ENCODE peak calls at places on chromosome 3, in four cellular contexts. One of them, this sample, is unnamed.

GRCh38 chr3:178562869-178563232 is 26.6 kb downstream of the KCNMB2 start:
- DNase-seq in AG08395: peak; percentile 58
- DNase-seq in right lobe of liver: no peak
- DNase-seq in PC-3: no peak
- DNase-seq in this sample: no peak

GRCh38 chr3:150133293-150133692 is 162.6 kb upstream of the PFN2 start:
- DNase-seq in AG08395: no peak
- DNase-seq in right lobe of liver: no peak
- DNase-seq in PC-3: no peak
- DNase-seq in this sample: no peak

GRCh38 chr3:143170676-143171075 is 51.1 kb downstream of the CHST2 start:
- DNase-seq in AG08395: no peak
- DNase-seq in right lobe of liver: no peak
- DNase-seq in PC-3: no peak
- DNase-seq in this sample: no peak

GRCh38 chr3:120801484-120801883 is 58.9 kb downstream of the GTF2E1 start:
- DNase-seq in AG08395: no peak
- DNase-seq in right lobe of liver: no peak
- DNase-seq in PC-3: no peak
- DNase-seq in this sample: no peak

GRCh38 chr3:33115024-33115768 is 1.4 kb downstream of the CRTAP start:
- DNase-seq in AG08395: peak; percentile 76
- DNase-seq in right lobe of liver: peak; percentile 42
- DNase-seq in PC-3: peak; percentile 79
- DNase-seq in this sample: no peak

GRCh38 chr3:113339616-113340244 is 101.6 kb downstream of the CFAP44 start:
- DNase-seq in AG08395: no peak
- DNase-seq in right lobe of liver: no peak
- DNase-seq in PC-3: peak; percentile 17
- DNase-seq in this sample: no peak

GRCh38 chr3:195580733-195581443 is 2.9 kb downstream of the APOD start:
- DNase-seq in AG08395: peak; percentile 50
- DNase-seq in right lobe of liver: no peak
- DNase-seq in PC-3: no peak
- DNase-seq in this sample: no peak

GRCh38 chr3:127177226-127177625 is 15.7 kb upstream of the PRR23E start:
- DNase-seq in AG08395: no peak
- DNase-seq in right lobe of liver: peak; percentile 3
- DNase-seq in PC-3: peak; percentile 34
- DNase-seq in this sample: peak; percentile 42

GRCh38 chr3:56254835-56255234 is 213.4 kb downstream of the ERC2 start:
- DNase-seq in AG08395: no peak
- DNase-seq in right lobe of liver: no peak
- DNase-seq in PC-3: peak; percentile 22
- DNase-seq in this sample: peak; percentile 2

GRCh38 chr3:69700949-69701348 is 38.3 kb upstream of the MITF start:
- DNase-seq in AG08395: no peak
- DNase-seq in right lobe of liver: no peak
- DNase-seq in PC-3: no peak
- DNase-seq in this sample: no peak

GRCh38 chr3:107206141-107206540 is 171.1 kb upstream of the CCDC54 start:
- DNase-seq in AG08395: peak; percentile 48
- DNase-seq in right lobe of liver: no peak
- DNase-seq in PC-3: peak; percentile 86
- DNase-seq in this sample: peak; percentile 58

GRCh38 chr3:129432036-129432435 is 3.6 kb upstream of the EFCAB12 start:
- DNase-seq in AG08395: no peak
- DNase-seq in right lobe of liver: peak; percentile 83
- DNase-seq in PC-3: no peak
- DNase-seq in this sample: no peak

GRCh38 chr3:189961525-189962161 is 159.1 kb downstream of the P3H2 start:
- DNase-seq in AG08395: peak; percentile 90
- DNase-seq in right lobe of liver: peak; percentile 66
- DNase-seq in PC-3: peak; percentile 95
- DNase-seq in this sample: peak; percentile 95

GRCh38 chr3:55624238-55624637 is 137.1 kb upstream of the WNT5A start:
- DNase-seq in AG08395: peak; percentile 50
- DNase-seq in right lobe of liver: peak; percentile 21
- DNase-seq in PC-3: peak; percentile 85
- DNase-seq in this sample: no peak

GRCh38 chr3:152209060-152209459 is 59.7 kb upstream of the MBNL1 start:
- DNase-seq in AG08395: no peak
- DNase-seq in right lobe of liver: no peak
- DNase-seq in PC-3: peak; percentile 54
- DNase-seq in this sample: no peak

GRCh38 chr3:13493867-13494441 is 13.8 kb downstream of the HDAC11 start:
- DNase-seq in AG08395: no peak
- DNase-seq in right lobe of liver: no peak
- DNase-seq in PC-3: no peak
- DNase-seq in this sample: no peak

GRCh38 chr3:73925045-73925444 is 300.3 kb upstream of the PDZRN3 start:
- DNase-seq in AG08395: no peak
- DNase-seq in right lobe of liver: no peak
- DNase-seq in PC-3: no peak
- DNase-seq in this sample: no peak

GRCh38 chr3:194687638-194688206 is 2.0 kb downstream of the FAM43A start:
- DNase-seq in AG08395: peak; percentile 53
- DNase-seq in right lobe of liver: peak; percentile 80
- DNase-seq in PC-3: peak; percentile 87
- DNase-seq in this sample: peak; percentile 68

GRCh38 chr3:152391671-152392070 is 122.9 kb downstream of the MBNL1 start:
- DNase-seq in AG08395: no peak
- DNase-seq in right lobe of liver: no peak
- DNase-seq in PC-3: no peak
- DNase-seq in this sample: no peak

GRCh38 chr3:17040322-17040721 is 155.6 kb downstream of the PLCL2 start:
- DNase-seq in AG08395: no peak
- DNase-seq in right lobe of liver: no peak
- DNase-seq in PC-3: no peak
- DNase-seq in this sample: no peak

GRCh38 chr3:171274222-171274621 is 186.0 kb downstream of the TNIK start:
- DNase-seq in AG08395: no peak
- DNase-seq in right lobe of liver: no peak
- DNase-seq in PC-3: no peak
- DNase-seq in this sample: no peak

GRCh38 chr3:141407043-141407442 is 38.7 kb downstream of the ZBTB38 start:
- DNase-seq in AG08395: peak; percentile 51
- DNase-seq in right lobe of liver: peak; percentile 50
- DNase-seq in PC-3: no peak
- DNase-seq in this sample: no peak

GRCh38 chr3:13544293-13544831 is 4.6 kb upstream of the FBLN2 start:
- DNase-seq in AG08395: peak; percentile 87
- DNase-seq in right lobe of liver: no peak
- DNase-seq in PC-3: no peak
- DNase-seq in this sample: no peak

GRCh38 chr3:11530153-11530721 is 113.5 kb downstream of the VGLL4 start:
- DNase-seq in AG08395: peak; percentile 57
- DNase-seq in right lobe of liver: no peak
- DNase-seq in PC-3: no peak
- DNase-seq in this sample: no peak

GRCh38 chr3:8914491-8914890 is 48.8 kb downstream of the RAD18 start:
- DNase-seq in AG08395: no peak
- DNase-seq in right lobe of liver: no peak
- DNase-seq in PC-3: no peak
- DNase-seq in this sample: no peak

GRCh38 chr3:150251654-150252053 is 156.4 kb upstream of the TSC22D2 start:
- DNase-seq in AG08395: peak; percentile 56
- DNase-seq in right lobe of liver: no peak
- DNase-seq in PC-3: peak; percentile 54
- DNase-seq in this sample: peak; percentile 26

GRCh38 chr3:94137377-94137776 is 74.5 kb downstream of the NSUN3 start:
- DNase-seq in AG08395: peak; percentile 4
- DNase-seq in right lobe of liver: no peak
- DNase-seq in PC-3: no peak
- DNase-seq in this sample: no peak

GRCh38 chr3:182792901-182793662 is at the start of gene ATP11B:
- DNase-seq in AG08395: peak; percentile 93
- DNase-seq in right lobe of liver: peak; percentile 85
- DNase-seq in PC-3: peak; percentile 62
- DNase-seq in this sample: peak; percentile 73

GRCh38 chr3:65979152-65979551 is 59.6 kb downstream of the MAGI1 start:
- DNase-seq in AG08395: peak; percentile 79
- DNase-seq in right lobe of liver: no peak
- DNase-seq in PC-3: no peak
- DNase-seq in this sample: no peak

GRCh38 chr3:69738291-69738690 is 973 bp upstream of the MITF start:
- DNase-seq in AG08395: no peak
- DNase-seq in right lobe of liver: no peak
- DNase-seq in PC-3: peak; percentile 7
- DNase-seq in this sample: no peak

GRCh38 chr3:80767599-80767998 is 993.8 kb downstream of the GBE1 start:
- DNase-seq in AG08395: no peak
- DNase-seq in right lobe of liver: no peak
- DNase-seq in PC-3: peak; percentile 56
- DNase-seq in this sample: no peak